ENCODE peak calls at places on chromosomes 3 and 15, in nine cellular contexts. Q is stimulated activated CD8-positive, alpha-beta memory T cell treated with anti-CD3 and anti-CD28 coated beads, Interleukin-2, amount 100 ng/mL, for 48 hours; F is neural crest cell; B is choroid plexus epithelial cell; C is H9; S is KG1; U is mucosa of gallbladder; L is spleen; T is brain microvascular endothelial cell. D is an unnamed sample.

GRCh38 chr3:146274833-146275232 is 23.9 kb upstream of the PLSCR4 start:
- DNase-seq in Q (no peak), F (no peak), B (peak), C (no peak), S (no peak), U (no peak), L (no peak), T (peak), D (no peak)

GRCh38 chr3:115146418-115147328 is at the start of gene ZBTB20:
- DNase-seq in Q (peak), F (peak), B (peak), C (peak), S (peak), U (peak), L (peak), T (peak), D (peak)

GRCh38 chr3:186896875-186897274 is 33.5 kb upstream of the ST6GAL1 start:
- DNase-seq in Q (no peak), F (no peak), B (no peak), C (peak), S (no peak), U (no peak), L (no peak), T (no peak), D (no peak)

GRCh38 chr15:31031471-31032064 is 40.1 kb upstream of the MTMR10 start:
- DNase-seq in Q (no peak), F (no peak), B (peak), C (no peak), S (no peak), U (no peak), L (no peak), T (peak), D (no peak)

GRCh38 chr15:38782156-38782555 is 217.5 kb upstream of the RASGRP1 start:
- DNase-seq in Q (no peak), F (no peak), B (no peak), C (no peak), S (no peak), U (no peak), L (no peak), T (no peak), D (no peak)

GRCh38 chr3:170714562-170715535 is 129.0 kb upstream of the SLC7A14 start:
- DNase-seq in Q (no peak), F (no peak), B (peak), C (no peak), S (no peak), U (no peak), L (no peak), T (peak), D (no peak)

GRCh38 chr15:36502509-36502908 is 76.9 kb upstream of the CDIN1 start:
- DNase-seq in Q (no peak), F (no peak), B (no peak), C (no peak), S (no peak), U (no peak), L (no peak), T (no peak), D (no peak)

GRCh38 chr3:15064299-15064834 is 748 bp downstream of the MRPS25 start:
- DNase-seq in Q (peak), F (no peak), B (peak), C (no peak), S (no peak), U (no peak), L (no peak), T (no peak), D (peak)